ENCODE peak calls at places on chromosomes 7 and 10, in five cellular contexts. I is HCT116, O is GM12878, R is HepG2, M is H1. W is an unnamed sample.
A peak's percentile ranks its signal among the peaks of the same experiment; 100 is the strongest.

GRCh38 chr10:84298077-84298476 is 30.3 kb upstream of the CCSER2 start:
- DNase-seq in I (no peak), O (no peak), R (no peak), M (no peak), W (no peak)

GRCh38 chr10:62166331-62167154 is 102.1 kb downstream of the RTKN2 start:
- DNase-seq in I (no peak), O (peak; percentile 54), R (no peak), M (no peak), W (no peak)

GRCh38 chr7:77529279-77529678 is 7.8 kb upstream of the PTPN12 start:
- DNase-seq in I (no peak), O (no peak), R (no peak), M (no peak), W (no peak)

GRCh38 chr10:91552706-91553105 is 80.2 kb downstream of the PPP1R3C start:
- DNase-seq in I (peak; percentile 2), O (no peak), R (no peak), M (peak; percentile 51), W (peak; percentile 27)

GRCh38 chr10:119680050-119680449 is 28.9 kb downstream of the BAG3 start:
- DNase-seq in I (peak; percentile 33), O (no peak), R (no peak), M (no peak), W (no peak)

GRCh38 chr10:131785121-131785460 is 115.7 kb upstream of the PPP2R2D start:
- DNase-seq in I (no peak), O (no peak), R (no peak), M (no peak), W (no peak)

GRCh38 chr7:99420213-99420612 is 11.4 kb downstream of the BUD31 start:
- DNase-seq in I (no peak), O (no peak), R (no peak), M (no peak), W (no peak)

GRCh38 chr10:63376560-63377304 is 89.0 kb downstream of the JMJD1C start:
- DNase-seq in I (no peak), O (peak; percentile 64), R (no peak), M (no peak), W (no peak)

GRCh38 chr7:47497367-47498096 is 84.4 kb downstream of the TNS3 start:
- DNase-seq in I (no peak), O (peak; percentile 52), R (no peak), M (no peak), W (no peak)

GRCh38 chr10:69802424-69803161 is 887 bp downstream of the COL13A1 start:
- DNase-seq in I (no peak), O (no peak), R (no peak), M (peak; percentile 72), W (peak; percentile 54)

GRCh38 chr10:126094537-126094936 is 198.2 kb downstream of the FANK1 start:
- DNase-seq in I (no peak), O (no peak), R (no peak), M (no peak), W (no peak)

GRCh38 chr7:25429731-25430130 is 201.4 kb upstream of the NPVF start:
- DNase-seq in I (no peak), O (no peak), R (peak; percentile 13), M (no peak), W (no peak)

GRCh38 chr7:130367836-130368235 is 12.5 kb upstream of the CPA1 start:
- DNase-seq in I (no peak), O (no peak), R (no peak), M (no peak), W (no peak)

GRCh38 chr10:10233256-10233655 is 784.4 kb upstream of the CELF2 start:
- DNase-seq in I (no peak), O (no peak), R (no peak), M (no peak), W (no peak)

GRCh38 chr10:32210306-32211045 is 136.5 kb downstream of the EPC1 start:
- DNase-seq in I (peak; percentile 74), O (no peak), R (peak; percentile 65), M (peak; percentile 66), W (peak; percentile 67)

GRCh38 chr10:6171891-6172354 is 30.8 kb upstream of the PFKFB3 start:
- DNase-seq in I (no peak), O (peak; percentile 24), R (no peak), M (no peak), W (no peak)

GRCh38 chr7:25951414-25952276 is 200.4 kb upstream of the NFE2L3 start:
- DNase-seq in I (no peak), O (no peak), R (no peak), M (no peak), W (no peak)

GRCh38 chr10:13331641-13332040 is 16.5 kb downstream of the SEPHS1 start:
- DNase-seq in I (no peak), O (no peak), R (no peak), M (no peak), W (no peak)

DNA sequence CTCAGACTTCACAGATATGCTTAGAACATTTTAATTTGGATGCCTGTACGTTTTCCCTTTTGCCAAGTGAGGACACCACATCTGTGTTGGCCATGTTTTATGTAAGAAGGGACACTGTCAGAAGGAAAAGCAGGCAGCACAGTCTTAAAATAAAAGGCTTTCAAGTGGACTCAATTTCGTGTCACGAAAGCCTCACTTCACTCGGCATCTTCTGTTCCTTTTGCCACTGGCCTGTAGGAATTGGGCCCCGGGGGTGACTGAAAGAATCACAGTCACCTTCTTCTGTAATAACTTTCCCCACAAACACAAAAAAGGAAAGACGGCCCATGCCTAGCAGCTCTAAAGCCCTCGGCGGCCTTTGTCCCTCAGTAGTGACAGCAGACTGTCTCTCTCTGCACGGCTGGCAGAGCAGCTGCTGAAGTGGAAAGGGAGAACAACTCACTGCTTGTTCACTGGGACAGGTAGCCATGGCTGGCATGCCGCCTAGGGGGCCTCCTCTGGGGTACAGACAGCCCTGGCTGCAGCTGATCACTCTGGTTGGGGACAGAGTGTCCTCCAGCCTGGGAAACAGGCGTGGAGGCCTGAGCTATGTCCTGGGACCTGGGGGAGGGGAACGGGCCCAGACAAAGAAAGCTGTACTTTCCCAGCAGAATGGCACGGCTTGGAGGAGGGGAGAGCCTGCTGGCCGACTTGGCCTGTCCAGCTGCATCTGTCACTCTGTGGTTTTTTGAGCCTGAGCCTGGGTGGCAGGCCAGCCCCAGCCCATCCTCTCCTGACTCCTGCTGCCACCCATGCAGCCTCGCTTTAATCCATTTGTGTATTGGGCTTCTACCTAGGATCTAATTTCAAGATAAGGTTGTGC is 4.4 kb downstream of the RASSF4 start:
- DNase-seq in I (no peak), O (no peak), R (peak; percentile 85), M (peak; percentile 59), W (peak; percentile 44)
- TF ChIP-seq ATF3 in I (no peak), O (no peak), R (no peak), M (no peak), W (no peak)

GRCh38 chr7:22628112-22628511 is 98.9 kb upstream of the IL6 start:
- DNase-seq in I (no peak), O (no peak), R (no peak), M (no peak), W (no peak)
- TF ChIP-seq ATF3 in I (no peak), O (no peak), R (no peak), M (no peak), W (no peak)

GRCh38 chr10:3805227-3805790 is 20.3 kb upstream of the KLF6 start:
- DNase-seq in I (peak; percentile 56), O (peak; percentile 71), R (no peak), M (no peak), W (no peak)

GRCh38 chr10:3806603-3807002 is 21.6 kb upstream of the KLF6 start:
- DNase-seq in I (no peak), O (no peak), R (peak; percentile 39), M (no peak), W (no peak)

GRCh38 chr10:3807221-3807927 is 22.4 kb upstream of the KLF6 start:
- DNase-seq in I (no peak), O (no peak), R (no peak), M (no peak), W (no peak)

GRCh38 chr10:3803884-3804741 is 19.1 kb upstream of the KLF6 start:
- DNase-seq in I (no peak), O (no peak), R (no peak), M (no peak), W (no peak)

DNA sequence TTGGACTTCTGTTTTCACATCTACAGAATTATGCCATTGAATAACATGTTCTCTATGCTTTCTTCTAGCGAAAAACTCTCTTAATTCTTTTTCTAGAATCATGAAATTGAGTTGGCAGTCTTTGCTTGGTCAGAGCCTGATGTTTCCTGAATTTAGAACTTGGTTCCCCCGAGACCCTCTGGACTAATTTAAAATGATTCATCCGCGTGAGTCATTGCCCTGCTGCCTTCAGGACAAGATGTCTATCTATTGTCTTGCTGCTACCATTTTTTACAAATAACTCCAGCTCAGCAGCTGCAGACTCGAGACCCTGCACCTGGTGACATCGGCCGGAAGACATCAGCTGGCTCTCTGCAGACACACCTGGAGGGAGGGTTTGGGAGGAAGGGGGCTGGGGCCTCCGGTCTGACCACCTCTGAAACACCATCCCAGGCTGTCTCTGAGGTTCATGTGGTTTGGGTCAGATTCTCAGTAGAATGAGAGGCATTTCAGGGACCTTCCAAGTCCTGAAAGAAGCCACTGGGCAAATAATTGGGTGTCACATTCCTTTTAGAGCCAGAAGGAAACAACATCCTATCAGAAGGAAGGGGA is 20.9 kb upstream of the KLF6 start:
- DNase-seq in I (peak; percentile 51), O (no peak), R (no peak), M (no peak), W (no peak)
- TF ChIP-seq ATF3 in I (no peak), O (no peak), R (no peak), M (no peak), W (no peak)

GRCh38 chr10:76554478-76554877 is 1083.1 kb downstream of the KCNMA1 start:
- DNase-seq in I (no peak), O (no peak), R (no peak), M (no peak), W (no peak)

GRCh38 chr10:76553700-76554470 is 1083.7 kb downstream of the KCNMA1 start:
- DNase-seq in I (no peak), O (no peak), R (no peak), M (no peak), W (no peak)

GRCh38 chr10:76547352-76547972 is 1090.1 kb downstream of the KCNMA1 start:
- DNase-seq in I (peak; percentile 64), O (no peak), R (peak; percentile 74), M (peak; percentile 86), W (peak; percentile 84)

GRCh38 chr10:76553231-76553630 is 1084.4 kb downstream of the KCNMA1 start:
- DNase-seq in I (no peak), O (no peak), R (no peak), M (no peak), W (no peak)

DNA sequence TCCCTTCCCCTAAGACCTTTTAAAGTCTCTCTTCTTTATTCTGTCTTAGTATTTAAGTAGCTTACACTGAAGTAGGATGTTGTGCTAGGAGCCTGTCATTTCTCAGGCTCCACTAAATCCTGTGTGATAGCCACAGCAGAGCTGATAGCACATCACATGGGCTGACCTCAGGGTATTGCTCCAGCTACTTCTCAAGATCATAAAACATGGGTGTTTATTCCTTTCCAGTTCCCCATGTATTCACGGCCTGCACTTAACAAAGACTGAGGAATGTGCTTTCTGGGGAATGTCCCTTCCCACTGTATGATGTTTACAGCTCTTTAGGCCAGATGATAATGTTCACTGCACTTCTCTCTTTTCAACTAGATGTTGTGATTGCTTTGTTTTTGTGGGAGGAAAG is 1086.8 kb downstream of the KCNMA1 start:
- DNase-seq in I (no peak), O (no peak), R (no peak), M (no peak), W (no peak)
- TF ChIP-seq ATF3 in I (no peak), O (no peak), R (no peak), M (no peak), W (no peak)